ENCODE peak calls at places on chromosomes 2 and 18, in seven cellular contexts. One of them, this sample, is unnamed.

GRCh38 chr18:23198217-23198845 is 63.0 kb downstream of the CABLES1 start:
- DNase-seq in T-helper 2 cell: no peak
- DNase-seq in SJSA1: no peak
- DNase-seq in HTR-8/SVneo: no peak
- DNase-seq in H4: no peak
- DNase-seq in T-helper 9 cell: no peak
- DNase-seq in COLO829: no peak
- DNase-seq in this sample: no peak

GRCh38 chr18:53747761-53748160 is 476.7 kb downstream of the MBD2 start:
- DNase-seq in T-helper 9 cell: no peak
- DNase-seq in SJSA1: no peak
- DNase-seq in H4: no peak
- DNase-seq in HTR-8/SVneo: no peak
- DNase-seq in T-helper 2 cell: no peak
- DNase-seq in COLO829: no peak
- DNase-seq in this sample: no peak

GRCh38 chr2:71472019-71472418 is 18.7 kb downstream of the DYSF start:
- DNase-seq in T-helper 9 cell: no peak
- DNase-seq in H4: no peak
- DNase-seq in COLO829: no peak
- DNase-seq in T-helper 2 cell: no peak
- DNase-seq in HTR-8/SVneo: no peak
- DNase-seq in SJSA1: no peak
- DNase-seq in this sample: no peak

GRCh38 chr2:38957972-38958371 is 68.3 kb downstream of the ARHGEF33 start:
- DNase-seq in SJSA1: no peak
- DNase-seq in COLO829: no peak
- DNase-seq in H4: no peak
- DNase-seq in T-helper 2 cell: no peak
- DNase-seq in T-helper 9 cell: no peak
- DNase-seq in HTR-8/SVneo: no peak
- DNase-seq in this sample: no peak

GRCh38 chr2:100877555-100877954 is 57.6 kb downstream of the NPAS2 start:
- DNase-seq in SJSA1: no peak
- DNase-seq in T-helper 9 cell: no peak
- DNase-seq in H4: no peak
- DNase-seq in COLO829: no peak
- DNase-seq in HTR-8/SVneo: no peak
- DNase-seq in T-helper 2 cell: no peak
- DNase-seq in this sample: no peak

GRCh38 chr2:240398711-240399267 is 36.7 kb upstream of the GPC1 start:
- DNase-seq in T-helper 9 cell: no peak
- DNase-seq in COLO829: no peak
- DNase-seq in HTR-8/SVneo: no peak
- DNase-seq in H4: no peak
- DNase-seq in SJSA1: peak
- DNase-seq in T-helper 2 cell: no peak
- DNase-seq in this sample: no peak

GRCh38 chr2:86072271-86072858 is 33.3 kb downstream of the POLR1A start:
- DNase-seq in H4: peak
- DNase-seq in T-helper 9 cell: no peak
- DNase-seq in HTR-8/SVneo: no peak
- DNase-seq in COLO829: peak
- DNase-seq in SJSA1: no peak
- DNase-seq in T-helper 2 cell: no peak
- DNase-seq in this sample: no peak

GRCh38 chr2:97011977-97012569 is 25.7 kb upstream of the FAM178B start:
- DNase-seq in HTR-8/SVneo: no peak
- DNase-seq in T-helper 9 cell: no peak
- DNase-seq in COLO829: peak
- DNase-seq in SJSA1: no peak
- DNase-seq in H4: peak
- DNase-seq in T-helper 2 cell: peak
- DNase-seq in this sample: no peak

GRCh38 chr2:126359494-126359893 is 296.5 kb upstream of the GYPC start:
- DNase-seq in T-helper 2 cell: peak
- DNase-seq in COLO829: peak
- DNase-seq in H4: no peak
- DNase-seq in SJSA1: no peak
- DNase-seq in HTR-8/SVneo: no peak
- DNase-seq in T-helper 9 cell: no peak
- DNase-seq in this sample: no peak

GRCh38 chr2:212926948-212927347 is 224.5 kb downstream of the IKZF2 start:
- DNase-seq in COLO829: no peak
- DNase-seq in T-helper 2 cell: no peak
- DNase-seq in HTR-8/SVneo: no peak
- DNase-seq in T-helper 9 cell: no peak
- DNase-seq in SJSA1: no peak
- DNase-seq in H4: no peak
- DNase-seq in this sample: no peak

GRCh38 chr18:60147326-60147725 is 225.2 kb downstream of the MC4R start:
- DNase-seq in COLO829: no peak
- DNase-seq in T-helper 2 cell: peak
- DNase-seq in H4: no peak
- DNase-seq in SJSA1: no peak
- DNase-seq in HTR-8/SVneo: no peak
- DNase-seq in T-helper 9 cell: no peak
- DNase-seq in this sample: no peak

GRCh38 chr2:192016265-192016664 is 169.4 kb upstream of the CAVIN2 start:
- DNase-seq in T-helper 9 cell: no peak
- DNase-seq in COLO829: no peak
- DNase-seq in T-helper 2 cell: no peak
- DNase-seq in HTR-8/SVneo: peak
- DNase-seq in H4: no peak
- DNase-seq in SJSA1: no peak
- DNase-seq in this sample: no peak

GRCh38 chr2:69817739-69818494 is 11.5 kb upstream of the GMCL1 start:
- DNase-seq in COLO829: no peak
- DNase-seq in H4: no peak
- DNase-seq in HTR-8/SVneo: no peak
- DNase-seq in T-helper 9 cell: no peak
- DNase-seq in T-helper 2 cell: no peak
- DNase-seq in SJSA1: no peak
- DNase-seq in this sample: no peak

GRCh38 chr2:11056614-11057013 is 98.7 kb upstream of the SLC66A3 start:
- DNase-seq in HTR-8/SVneo: peak
- DNase-seq in COLO829: peak
- DNase-seq in T-helper 9 cell: no peak
- DNase-seq in H4: peak
- DNase-seq in SJSA1: peak
- DNase-seq in T-helper 2 cell: no peak
- DNase-seq in this sample: no peak

GRCh38 chr2:30402441-30403182 is 44.4 kb upstream of the LCLAT1 start:
- DNase-seq in HTR-8/SVneo: no peak
- DNase-seq in T-helper 2 cell: no peak
- DNase-seq in H4: no peak
- DNase-seq in T-helper 9 cell: no peak
- DNase-seq in COLO829: no peak
- DNase-seq in SJSA1: no peak
- DNase-seq in this sample: no peak

GRCh38 chr18:75681538-75682115 is 254.1 kb upstream of the SMIM21 start:
- DNase-seq in T-helper 2 cell: no peak
- DNase-seq in T-helper 9 cell: no peak
- DNase-seq in H4: no peak
- DNase-seq in COLO829: no peak
- DNase-seq in HTR-8/SVneo: no peak
- DNase-seq in SJSA1: no peak
- DNase-seq in this sample: no peak

GRCh38 chr2:173239644-173240043 is 115.0 kb upstream of the CDCA7 start:
- DNase-seq in HTR-8/SVneo: no peak
- DNase-seq in H4: no peak
- DNase-seq in COLO829: no peak
- DNase-seq in SJSA1: no peak
- DNase-seq in T-helper 2 cell: peak
- DNase-seq in T-helper 9 cell: no peak
- DNase-seq in this sample: no peak

GRCh38 chr18:46555724-46556123 is 101.3 kb downstream of the LOXHD1 start:
- DNase-seq in H4: no peak
- DNase-seq in SJSA1: no peak
- DNase-seq in T-helper 9 cell: no peak
- DNase-seq in HTR-8/SVneo: peak
- DNase-seq in T-helper 2 cell: no peak
- DNase-seq in COLO829: peak
- DNase-seq in this sample: no peak

GRCh38 chr2:140275427-140275826 is 1495.2 kb upstream of the NXPH2 start:
- DNase-seq in T-helper 2 cell: no peak
- DNase-seq in T-helper 9 cell: no peak
- DNase-seq in HTR-8/SVneo: no peak
- DNase-seq in COLO829: no peak
- DNase-seq in H4: no peak
- DNase-seq in SJSA1: no peak
- DNase-seq in this sample: no peak

GRCh38 chr2:88254437-88255081 is 84.4 kb downstream of the THNSL2 start:
- DNase-seq in COLO829: no peak
- DNase-seq in T-helper 2 cell: no peak
- DNase-seq in SJSA1: no peak
- DNase-seq in HTR-8/SVneo: no peak
- DNase-seq in T-helper 9 cell: no peak
- DNase-seq in H4: no peak
- DNase-seq in this sample: no peak

GRCh38 chr2:202669841-202670240 is 35.1 kb downstream of the FAM117B start:
- DNase-seq in T-helper 2 cell: peak
- DNase-seq in COLO829: no peak
- DNase-seq in T-helper 9 cell: no peak
- DNase-seq in H4: no peak
- DNase-seq in HTR-8/SVneo: no peak
- DNase-seq in SJSA1: no peak
- DNase-seq in this sample: no peak

GRCh38 chr18:58125756-58126155 is 81.7 kb downstream of the NEDD4L start:
- DNase-seq in T-helper 9 cell: no peak
- DNase-seq in COLO829: no peak
- DNase-seq in T-helper 2 cell: no peak
- DNase-seq in H4: no peak
- DNase-seq in HTR-8/SVneo: no peak
- DNase-seq in SJSA1: no peak
- DNase-seq in this sample: no peak